ENCODE peak calls at places on chromosomes 4 and X, in four cellular contexts. E is A673, R is foreskin keratinocyte, P is GM20000. G is an unnamed sample.

GRCh38 chr4:6730603-6731300 is 14.8 kb downstream of the BLOC1S4 start:
- DNase-seq in R (no peak), E (no peak), P (no peak), G (no peak)

GRCh38 chr4:86500527-86500926 is 93.6 kb upstream of the PTPN13 start:
- DNase-seq in E (no peak), P (no peak), R (peak; percentile 11), G (no peak)

GRCh38 chr4:187017156-187017555 is 293.5 kb upstream of the FAT1 start:
- DNase-seq in R (no peak), P (no peak), E (no peak), G (no peak)

GRCh38 chr4:114729339-114729738 is 130.7 kb downstream of the UGT8 start:
- DNase-seq in P (no peak), E (peak; percentile 6), R (no peak), G (no peak)

GRCh38 chr4:142473218-142473959 is 372.7 kb downstream of the INPP4B start:
- DNase-seq in E (peak; percentile 12), P (no peak), R (no peak), G (no peak)

GRCh38 chr4:30380404-30380998 is 339.7 kb upstream of the PCDH7 start:
- DNase-seq in P (peak; percentile 19), R (peak; percentile 55), E (peak; percentile 77), G (no peak)

GRCh38 chr4:138182838-138183426 is 59.2 kb downstream of the SLC7A11 start:
- DNase-seq in E (peak; percentile 63), P (peak; percentile 15), R (peak; percentile 43), G (peak; percentile 18)

GRCh38 chr4:36177946-36178345 is 66.4 kb downstream of the ARAP2 start:
- DNase-seq in R (no peak), P (no peak), E (no peak), G (no peak)

GRCh38 chrX:21812628-21813027 is 26.8 kb upstream of the MBTPS2 start:
- DNase-seq in E (no peak), P (no peak), R (no peak), G (no peak)

GRCh38 chrX:150364347-150365050 is 1.4 kb downstream of the MAMLD1 start:
- DNase-seq in P (peak; percentile 14), R (peak; percentile 18), E (peak; percentile 30), G (no peak)

GRCh38 chr4:27148211-27148895 is 287.7 kb downstream of the STIM2 start:
- DNase-seq in E (no peak), P (no peak), R (peak; percentile 44), G (no peak)

GRCh38 chrX:48698306-48698705 is 1.8 kb downstream of the SUV39H1 start:
- DNase-seq in P (no peak), E (no peak), R (no peak), G (no peak)

GRCh38 chr4:110514889-110515479 is 39.0 kb downstream of the ENPEP start:
- DNase-seq in R (no peak), E (peak; percentile 78), P (peak; percentile 10), G (no peak)

GRCh38 chrX:114619874-114620273 is 36.0 kb downstream of the HTR2C start:
- DNase-seq in P (peak; percentile 1), E (peak; percentile 10), R (no peak), G (no peak)

GRCh38 chr4:65508169-65508568 is 162.1 kb downstream of the EPHA5 start:
- DNase-seq in R (peak; percentile 93), P (no peak), E (peak; percentile 45), G (peak; percentile 13)

GRCh38 chr4:165381821-165382373 is 3.1 kb downstream of the CPE start:
- DNase-seq in P (no peak), E (no peak), R (no peak), G (no peak)

GRCh38 chr4:184775854-184776555 is 42.1 kb upstream of the CENPU start:
- DNase-seq in R (no peak), E (no peak), P (no peak), G (no peak)

GRCh38 chrX:16250296-16250695 is 83.0 kb downstream of the MAGEB17 start:
- DNase-seq in E (peak; percentile 9), R (no peak), P (no peak), G (no peak)

GRCh38 chrX:41027388-41027787 is 57.9 kb upstream of the USP9X start:
- DNase-seq in R (peak; percentile 77), P (no peak), E (peak; percentile 68), G (no peak)

GRCh38 chr4:158094413-158095110 is 78.3 kb downstream of the GASK1B start:
- DNase-seq in E (no peak), R (peak; percentile 95), P (no peak), G (peak; percentile 59)

GRCh38 chrX:69077895-69078455 is 87.3 kb downstream of the PJA1 start:
- DNase-seq in P (no peak), E (no peak), R (no peak), G (no peak)

GRCh38 chr4:167428172-167428571 is 193.9 kb upstream of the SPOCK3 start:
- DNase-seq in E (peak; percentile 19), P (no peak), R (no peak), G (no peak)

GRCh38 chrX:53685711-53686110 is 808 bp downstream of the HUWE1 start:
- DNase-seq in R (no peak), P (no peak), E (no peak), G (no peak)

GRCh38 chr4:17670423-17670822 is 56.0 kb downstream of the MED28 start:
- DNase-seq in P (no peak), R (no peak), E (no peak), G (no peak)

GRCh38 chrX:42269186-42269585 is 345.8 kb upstream of the CASK start:
- DNase-seq in R (peak; percentile 41), E (no peak), P (no peak), G (no peak)

GRCh38 chrX:155774387-155774786 is 106.8 kb upstream of the VAMP7 start:
- DNase-seq in E (no peak), R (no peak), P (no peak), G (no peak)

GRCh38 chr4:126888968-126889367 is 743.8 kb upstream of the INTU start:
- DNase-seq in R (peak; percentile 61), E (no peak), P (no peak), G (no peak)

GRCh38 chr4:9923195-9923812 is 98.0 kb downstream of the SLC2A9 start:
- DNase-seq in R (no peak), E (no peak), P (no peak), G (no peak)

GRCh38 chr4:19883841-19884240 is 367.9 kb upstream of the SLIT2 start:
- DNase-seq in P (no peak), E (no peak), R (peak; percentile 11), G (no peak)

GRCh38 chrX:70241501-70241900 is 7.0 kb downstream of the AWAT1 start:
- DNase-seq in R (no peak), P (no peak), E (no peak), G (no peak)

GRCh38 chr4:8188743-8189550 is 10.1 kb upstream of the SH3TC1 start:
- DNase-seq in P (no peak), E (no peak), R (peak; percentile 94), G (no peak)

GRCh38 chr4:10237131-10237530 is 120.5 kb upstream of the WDR1 start:
- DNase-seq in P (no peak), R (no peak), E (no peak), G (no peak)

GRCh38 chrX:19811807-19812604 is 75.4 kb downstream of the SH3KBP1 start:
- DNase-seq in P (no peak), R (no peak), E (no peak), G (no peak)

GRCh38 chrX:97026406-97026805 is 142.7 kb downstream of the RPA4 start:
- DNase-seq in E (peak; percentile 48), R (no peak), P (no peak), G (no peak)

GRCh38 chr4:173040200-173040599 is 128.4 kb upstream of the GALNT7 start:
- DNase-seq in E (peak; percentile 47), P (no peak), R (no peak), G (peak; percentile 91)

GRCh38 chr4:188780686-188781085 is 641.4 kb downstream of the TRIML1 start:
- DNase-seq in E (no peak), P (no peak), R (no peak), G (no peak)

GRCh38 chrX:130109429-130110378 is 593 bp downstream of the ELF4 start:
- DNase-seq in P (no peak), R (no peak), E (peak; percentile 17), G (no peak)

GRCh38 chrX:153967536-153968214 is 3.9 kb downstream of the HCFC1 start:
- DNase-seq in E (no peak), R (no peak), P (no peak), G (no peak)

GRCh38 chrX:153969125-153969903 is 2.3 kb downstream of the HCFC1 start:
- DNase-seq in R (no peak), P (no peak), E (no peak), G (no peak)

GRCh38 chrX:153969904-153970397 is 1.7 kb downstream of the HCFC1 start:
- DNase-seq in R (no peak), E (no peak), P (no peak), G (no peak)

GRCh38 chrX:153968255-153968654 is 3.4 kb downstream of the HCFC1 start:
- DNase-seq in E (no peak), P (no peak), R (no peak), G (no peak)

GRCh38 chrX:153968754-153969124 is 2.9 kb downstream of the HCFC1 start:
- DNase-seq in P (no peak), E (peak; percentile 42), R (no peak), G (no peak)
- TF ChIP-seq CTCF in P (no peak), E (peak; percentile 17), R (no peak), G (no peak)

DNA sequence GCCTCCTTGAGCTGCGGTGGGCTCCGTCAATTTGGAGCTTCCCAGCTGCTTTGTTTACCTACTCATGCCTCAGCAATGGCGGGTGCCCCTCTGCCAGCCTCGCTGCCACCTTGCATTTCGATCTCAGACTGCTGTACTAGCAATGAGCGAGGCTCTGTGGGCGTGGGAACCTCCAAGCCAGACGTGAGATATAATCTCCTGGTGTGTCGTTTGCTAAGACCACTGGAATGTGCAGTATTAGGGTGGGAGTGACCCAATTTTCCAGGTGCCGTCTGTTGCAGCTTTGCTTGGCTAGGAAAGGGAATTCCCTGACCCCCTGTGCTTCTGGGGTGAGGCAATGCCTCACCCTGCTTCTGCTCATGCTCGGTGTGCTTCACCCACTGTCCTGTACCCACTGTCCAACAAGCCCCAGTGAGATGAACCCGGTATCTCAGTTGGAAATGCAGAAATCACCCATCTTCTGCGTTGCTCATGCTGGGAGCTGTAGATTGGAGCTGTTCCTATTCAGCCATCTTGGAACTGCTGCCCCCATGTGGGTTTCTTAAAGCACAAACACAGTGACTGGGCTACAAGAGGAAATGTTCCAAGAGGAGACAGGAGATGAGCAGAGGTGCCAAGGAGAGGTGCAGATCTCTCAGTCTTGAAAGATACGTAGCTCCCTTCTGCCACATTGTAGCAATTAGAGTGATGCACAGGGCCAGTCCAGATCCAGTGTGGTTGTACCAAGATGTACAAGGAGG is 193.0 kb upstream of the IGFBP7 start:
- DNase-seq in P (no peak), E (no peak), R (peak; percentile 32), G (no peak)
- TF ChIP-seq CTCF in P (no peak), E (no peak), R (peak; percentile 23), G (peak; percentile 56)

GRCh38 chrX:44992775-44993174 is 119.8 kb downstream of the KDM6A start:
- DNase-seq in P (no peak), R (no peak), E (no peak), G (no peak)
- TF ChIP-seq CTCF in P (no peak), R (no peak), E (no peak), G (no peak)

GRCh38 chrX:119693032-119693995 is at the start of gene SEPTIN6:
- DNase-seq in R (peak; percentile 60), E (peak; percentile 89), P (peak; percentile 72), G (no peak)

GRCh38 chrX:119693996-119694451 is 1.1 kb upstream of the SEPTIN6 start:
- DNase-seq in P (no peak), E (no peak), R (no peak), G (no peak)

GRCh38 chrX:119690921-119691716 is 1.8 kb downstream of the SEPTIN6 start:
- DNase-seq in P (no peak), E (peak; percentile 33), R (peak; percentile 24), G (no peak)

GRCh38 chrX:119694601-119695534 is 1.9 kb upstream of the SEPTIN6 start:
- DNase-seq in P (no peak), R (no peak), E (peak; percentile 20), G (no peak)

GRCh38 chrX:119692241-119693031 is 532 bp downstream of the SEPTIN6 start:
- DNase-seq in E (peak; percentile 37), P (no peak), R (peak; percentile 33), G (no peak)
- TF ChIP-seq CTCF in E (peak; percentile 28), P (no peak), R (no peak), G (no peak)